ENCODE peak calls at places on chromosomes 13 and 19, in eight cellular contexts. S, G, B, I, O, W, P and N are unnamed samples.

GRCh38 chr13:52405767-52406494 is at the start of gene THSD1:
- DNase-seq in S (no peak), G (peak; percentile 12), B (no peak), I (no peak), O (no peak), W (peak; percentile 7), P (peak; percentile 56), N (no peak)

GRCh38 chr13:75870397-75870801 is 234.3 kb downstream of the LMO7 start:
- DNase-seq in S (no peak), G (no peak), B (no peak), I (no peak), O (no peak), W (no peak), P (peak; percentile 43), N (no peak)

GRCh38 chr19:45569619-45570421 is 14.8 kb downstream of the OPA3 start:
- DNase-seq in S (peak; percentile 45), G (peak; percentile 33), B (no peak), I (no peak), O (no peak), W (no peak), P (peak; percentile 73), N (no peak)

GRCh38 chr19:19053508-19054314 is 10.1 kb upstream of the SLC25A42 start:
- DNase-seq in S (peak; percentile 50), G (peak; percentile 61), B (no peak), I (no peak), O (no peak), W (peak; percentile 34), P (peak; percentile 81), N (no peak)

GRCh38 chr19:34275705-34276104 is 21.4 kb downstream of the GARRE1 start:
- DNase-seq in S (no peak), G (no peak), B (no peak), I (no peak), O (no peak), W (no peak), P (no peak), N (no peak)

GRCh38 chr13:90201676-90202425 is 1145.6 kb upstream of the MIR17HG start:
- DNase-seq in S (no peak), G (no peak), B (no peak), I (no peak), O (no peak), W (no peak), P (no peak), N (no peak)

GRCh38 chr13:91351980-91352379 is 4.5 kb downstream of the MIR17HG start:
- DNase-seq in S (no peak), G (no peak), B (no peak), I (no peak), O (no peak), W (no peak), P (no peak), N (no peak)

GRCh38 chr13:105255472-105255871 is 1280.0 kb downstream of the EFNB2 start:
- DNase-seq in S (no peak), G (no peak), B (no peak), I (no peak), O (no peak), W (no peak), P (no peak), N (no peak)

GRCh38 chr13:50948576-50948975 is 39.0 kb downstream of the RNASEH2B start:
- DNase-seq in S (no peak), G (no peak), B (no peak), I (no peak), O (no peak), W (no peak), P (no peak), N (no peak)

GRCh38 chr13:81916471-81916870 is 1575.5 kb upstream of the SPRY2 start:
- DNase-seq in S (no peak), G (no peak), B (no peak), I (no peak), O (no peak), W (no peak), P (no peak), N (no peak)

GRCh38 chr13:49240017-49240416 is 7.7 kb upstream of the CDADC1 start:
- DNase-seq in S (peak; percentile 22), G (peak; percentile 29), B (no peak), I (peak; percentile 1), O (no peak), W (no peak), P (peak; percentile 32), N (no peak)

GRCh38 chr19:13920940-13921744 is 15.1 kb downstream of the CC2D1A start:
- DNase-seq in S (peak; percentile 57), G (no peak), B (no peak), I (no peak), O (no peak), W (no peak), P (peak; percentile 68), N (no peak)

GRCh38 chr13:32905063-32905863 is 111.0 kb upstream of the KL start:
- DNase-seq in S (no peak), G (no peak), B (no peak), I (no peak), O (no peak), W (no peak), P (peak; percentile 32), N (no peak)

GRCh38 chr19:38718747-38719543 is 25.3 kb downstream of the CAPN12 start:
- DNase-seq in S (no peak), G (no peak), B (no peak), I (no peak), O (peak; percentile 37), W (no peak), P (no peak), N (no peak)

GRCh38 chr13:71515639-71516038 is 351.4 kb downstream of the DACH1 start:
- DNase-seq in S (no peak), G (no peak), B (no peak), I (no peak), O (no peak), W (no peak), P (no peak), N (no peak)

GRCh38 chr13:57630661-57631606 is 610 bp upstream of the PCDH17 start:
- DNase-seq in S (no peak), G (no peak), B (no peak), I (peak; percentile 31), O (peak; percentile 80), W (no peak), P (peak; percentile 35), N (no peak)

GRCh38 chr19:5600797-5601196 is 21.8 kb downstream of the SAFB2 start:
- DNase-seq in S (no peak), G (no peak), B (no peak), I (no peak), O (no peak), W (no peak), P (no peak), N (no peak)

GRCh38 chr13:81051873-81052272 is 710.9 kb upstream of the SPRY2 start:
- DNase-seq in S (no peak), G (no peak), B (no peak), I (no peak), O (no peak), W (no peak), P (no peak), N (no peak)